ENCODE peak calls at places on chromosomes 2 and 18, in six cellular contexts. T is CD4-positive, alpha-beta T cell; M is left ventricle myocardium inferior; U is kidney; P is heart left ventricle; X is mammary epithelial cell. N is an unnamed sample.

GRCh38 chr2:1515073-1515430 is 101.8 kb downstream of the TPO start:
- DNase-seq in X (no peak), P (no peak), T (no peak), U (peak; percentile 38), M (no peak), N (no peak)

GRCh38 chr2:127683766-127684165 is 8.4 kb upstream of the LIMS2 start:
- DNase-seq in X (no peak), P (peak; percentile 56), U (no peak), M (no peak), T (no peak), N (no peak)

GRCh38 chr2:39851691-39852110 is 72.6 kb upstream of the THUMPD2 start:
- DNase-seq in U (peak; percentile 77), T (no peak), M (no peak), P (peak; percentile 32), X (peak; percentile 18), N (peak; percentile 23)

GRCh38 chr2:950627-950992 is at the start of gene SNTG2:
- DNase-seq in T (peak; percentile 37), X (no peak), U (no peak), P (no peak), M (peak; percentile 35), N (peak; percentile 43)

GRCh38 chr2:154484338-154485099 is 214.0 kb upstream of the KCNJ3 start:
- DNase-seq in P (no peak), U (no peak), X (no peak), T (no peak), M (no peak), N (no peak)

GRCh38 chr2:71238089-71238488 is 11.2 kb upstream of the PAIP2B start:
- DNase-seq in P (no peak), U (no peak), X (no peak), T (no peak), M (no peak), N (no peak)

GRCh38 chr18:39318462-39318861 is 1752.9 kb upstream of the CELF4 start:
- DNase-seq in X (no peak), U (no peak), P (no peak), M (no peak), T (no peak), N (no peak)

GRCh38 chr2:70674636-70675430 is 93.2 kb downstream of the ADD2 start:
- DNase-seq in P (no peak), U (no peak), M (no peak), X (no peak), T (no peak), N (no peak)

GRCh38 chr2:177000408-177000807 is 212.2 kb upstream of the HNRNPA3 start:
- DNase-seq in X (no peak), M (no peak), U (no peak), T (no peak), P (no peak), N (no peak)

GRCh38 chr18:22015156-22015555 is 154.2 kb upstream of the GATA6 start:
- DNase-seq in M (no peak), X (peak; percentile 29), U (no peak), P (no peak), T (no peak), N (no peak)

GRCh38 chr2:157934684-157935377 is 58.7 kb upstream of the ACVR1 start:
- DNase-seq in T (no peak), P (no peak), M (no peak), X (no peak), U (no peak), N (no peak)

GRCh38 chr2:26292646-26293045 is 47.9 kb downstream of the HADHB start:
- DNase-seq in P (no peak), T (no peak), U (no peak), M (no peak), X (peak; percentile 92), N (no peak)

GRCh38 chr2:143690204-143690603 is 561.0 kb downstream of the ARHGAP15 start:
- DNase-seq in U (no peak), P (no peak), X (no peak), T (no peak), M (no peak), N (no peak)

DNA sequence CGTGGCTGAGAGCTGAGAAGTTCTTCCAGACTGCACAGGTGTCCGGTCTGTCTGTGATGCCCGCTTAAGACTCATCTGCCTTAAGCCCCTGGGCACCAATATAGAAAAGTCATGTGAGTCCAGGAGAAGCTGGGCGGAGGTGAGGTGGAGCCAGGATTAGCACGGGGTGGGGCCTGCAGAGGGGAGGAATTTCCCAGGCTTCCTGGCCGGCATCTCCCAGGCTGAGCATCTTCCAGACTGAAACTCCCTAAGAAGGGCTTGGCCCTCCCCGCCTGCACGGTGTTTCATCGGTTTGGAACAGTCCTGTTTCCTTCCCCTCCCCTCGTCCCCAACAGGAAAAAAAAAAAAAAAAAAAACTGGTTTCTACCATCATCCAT is 270.3 kb downstream of the ATAD2B start:
- DNase-seq in T (no peak), M (no peak), X (no peak), U (peak; percentile 67), P (no peak), N (no peak)
- H3K27ac ChIP-seq in T (no peak overlapping the region), M (no peak overlapping the region), X (no peak overlapping the region), U (no peak overlapping the region), P (no peak overlapping the region), N (no peak overlapping the region)

GRCh38 chr2:240988146-240988545 is 10.3 kb upstream of the SNED1 start:
- DNase-seq in U (peak; percentile 32), X (peak; percentile 34), P (no peak), M (no peak), T (no peak), N (no peak)
- H3K27ac ChIP-seq in U (no peak overlapping the region), X (no peak overlapping the region), P (peak overlapping the region; percentile 31), M (no peak overlapping the region), T (no peak overlapping the region), N (no peak overlapping the region)

GRCh38 chr18:59884331-59884730 is 15.5 kb upstream of the PMAIP1 start:
- DNase-seq in P (no peak), X (no peak), M (no peak), U (no peak), T (no peak), N (no peak)
- H3K27ac ChIP-seq in P (no peak overlapping the region), X (no peak overlapping the region), M (no peak overlapping the region), U (no peak overlapping the region), T (no peak overlapping the region), N (no peak overlapping the region)

DNA sequence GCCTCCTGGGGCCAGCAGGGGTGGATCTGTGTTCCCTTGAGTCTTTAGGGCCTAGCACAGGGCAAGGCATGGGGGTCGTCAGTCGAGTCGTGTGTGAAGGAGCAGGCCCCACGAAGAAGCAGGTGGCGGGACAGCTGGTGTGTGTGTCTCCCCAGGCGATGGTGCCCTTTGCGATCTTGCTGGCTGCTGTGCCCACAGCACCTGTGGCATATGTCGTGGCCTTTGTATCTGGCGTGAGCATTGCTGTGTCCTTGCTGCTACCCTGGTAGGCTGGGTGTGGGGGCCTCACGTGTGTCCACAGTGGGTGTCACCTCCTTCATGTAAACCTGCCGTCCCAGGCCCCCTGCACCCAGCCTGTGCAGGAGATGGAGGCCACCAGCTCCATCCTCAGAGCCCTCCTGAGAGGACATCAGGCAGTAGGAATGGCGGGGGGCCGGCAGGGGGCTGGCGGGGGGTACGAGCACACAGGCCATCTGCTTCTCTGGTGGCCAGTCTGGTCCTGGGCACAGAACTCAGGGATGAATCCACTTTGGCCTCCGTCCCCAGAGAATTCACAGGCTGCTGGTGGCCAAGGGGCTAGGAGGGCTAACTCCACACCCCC is 13.2 kb downstream of the MFSD2B start:
- DNase-seq in P (no peak), M (no peak), X (no peak), U (no peak), T (no peak), N (no peak)
- H3K27ac ChIP-seq in P (no peak overlapping the region), M (no peak overlapping the region), X (no peak overlapping the region), U (no peak overlapping the region), T (no peak overlapping the region), N (no peak overlapping the region)

GRCh38 chr2:64989982-64990614 is 899 bp downstream of the SLC1A4 start:
- DNase-seq in T (no peak), M (no peak), U (peak; percentile 61), X (no peak), P (no peak), N (peak; percentile 9)
- H3K27ac ChIP-seq in T (no peak overlapping the region), M (peak overlapping the region; percentile 92), U (no peak overlapping the region), X (no peak overlapping the region), P (peak overlapping the region; percentile 95), N (peak overlapping the region; percentile 97)

GRCh38 chr2:224221455-224221913 is 180.4 kb downstream of the FAM124B start:
- DNase-seq in P (no peak), U (no peak), X (peak; percentile 94), M (no peak), T (no peak), N (no peak)
- H3K27ac ChIP-seq in P (no peak overlapping the region), U (peak overlapping the region; percentile 18), X (peak overlapping the region; percentile 90), M (no peak overlapping the region), T (no peak overlapping the region), N (no peak overlapping the region)

GRCh38 chr2:13923823-13924222 is 708.7 kb upstream of the LRATD1 start:
- DNase-seq in U (no peak), T (no peak), X (no peak), P (no peak), M (no peak), N (no peak)

GRCh38 chr2:13921245-13921644 is 711.3 kb upstream of the LRATD1 start:
- DNase-seq in T (no peak), X (no peak), P (no peak), U (no peak), M (no peak), N (no peak)

DNA sequence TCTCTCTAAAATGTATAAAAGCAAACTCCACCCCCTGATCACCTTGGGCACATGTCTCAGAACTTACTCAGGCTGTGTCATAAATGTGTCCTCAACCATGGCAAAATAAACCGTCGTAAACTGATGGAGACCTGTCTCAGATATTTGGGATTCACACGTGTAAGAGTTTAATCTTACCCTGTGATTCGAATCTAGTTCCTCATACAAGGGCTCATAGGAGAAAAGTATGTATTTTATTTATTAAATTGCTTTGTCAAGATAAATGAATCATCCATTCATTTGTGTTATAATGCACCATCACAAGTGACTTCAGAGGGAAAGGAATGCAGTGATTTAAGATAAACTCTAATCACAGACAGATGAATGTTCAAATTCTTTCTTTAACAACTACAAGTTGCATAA is 712.5 kb upstream of the LRATD1 start:
- DNase-seq in P (no peak), T (no peak), U (no peak), M (no peak), X (peak; percentile 24), N (no peak)
- H3K27ac ChIP-seq in P (no peak overlapping the region), T (no peak overlapping the region), U (no peak overlapping the region), M (no peak overlapping the region), X (no peak overlapping the region), N (no peak overlapping the region)

DNA sequence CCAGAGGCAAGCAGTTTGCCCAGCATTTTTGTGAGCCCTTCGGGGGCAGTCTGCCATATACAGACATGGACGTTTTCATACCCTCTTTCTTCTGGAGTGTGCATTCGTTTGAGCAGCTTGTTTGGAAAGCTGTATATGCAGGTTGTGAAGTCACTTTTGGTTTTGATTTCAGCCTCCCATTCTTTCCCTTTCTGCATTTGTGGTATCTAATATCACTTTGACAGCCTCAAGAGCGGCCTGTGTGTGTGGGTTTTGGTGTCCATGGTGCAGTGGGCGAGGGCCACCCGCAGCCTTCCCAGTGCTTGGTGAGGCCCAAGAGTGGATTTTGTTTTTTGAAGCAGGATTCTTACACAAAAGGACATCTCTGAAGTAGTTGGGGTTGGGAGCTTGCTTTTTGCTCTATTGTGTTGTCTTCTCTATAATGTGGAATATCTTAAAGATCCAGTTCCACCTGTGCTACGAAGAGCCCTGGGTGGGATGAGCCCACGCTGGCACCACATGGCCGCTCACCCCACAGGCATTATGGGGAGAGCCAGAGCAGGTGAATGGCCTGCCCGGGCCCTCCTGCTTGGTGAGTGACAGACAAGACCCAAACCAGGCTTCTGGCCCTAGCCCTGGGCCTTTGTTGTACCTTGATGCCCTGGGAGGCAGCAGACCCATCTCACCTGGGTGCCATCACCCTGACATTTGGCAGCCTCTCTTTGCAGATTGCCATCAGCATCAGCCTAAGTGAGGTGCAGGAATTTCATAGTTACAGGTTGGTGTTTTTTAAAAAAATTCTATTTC is 29.5 kb downstream of the INPP4A start:
- DNase-seq in M (no peak), X (no peak), T (no peak), P (no peak), U (no peak), N (no peak)
- H3K27ac ChIP-seq in M (no peak overlapping the region), X (no peak overlapping the region), T (peak overlapping the region; percentile 66), P (no peak overlapping the region), U (no peak overlapping the region), N (no peak overlapping the region)